ENCODE peak calls at places on chromosome 21, in eight cellular contexts. U, P, R, O, C, T, F and Q are unnamed samples.

GRCh38 chr21:37045139-37045538 is 27.7 kb downstream of the PIGP start:
- DNase-seq in U (no peak), P (no peak), R (no peak), O (no peak), C (no peak), T (no peak), F (peak), Q (no peak)

GRCh38 chr21:44427241-44428120 is 27.8 kb upstream of the LRRC3 start:
- DNase-seq in U (no peak), P (peak), R (no peak), O (no peak), C (peak), T (peak), F (no peak), Q (no peak)

GRCh38 chr21:14716761-14717396 is 170.8 kb upstream of the SAMSN1 start:
- DNase-seq in U (no peak), P (no peak), R (no peak), O (no peak), C (no peak), T (no peak), F (no peak), Q (no peak)

GRCh38 chr21:26632691-26633090 is 59.6 kb upstream of the CYYR1 start:
- DNase-seq in U (no peak), P (no peak), R (no peak), O (no peak), C (no peak), T (no peak), F (no peak), Q (no peak)

GRCh38 chr21:38165466-38166213 is 91.2 kb upstream of the KCNJ15 start:
- DNase-seq in U (no peak), P (no peak), R (no peak), O (no peak), C (no peak), T (no peak), F (no peak), Q (no peak)

GRCh38 chr21:32717851-32718316 is 9.9 kb downstream of the SYNJ1 start:
- DNase-seq in U (no peak), P (no peak), R (no peak), O (no peak), C (no peak), T (no peak), F (no peak), Q (no peak)

GRCh38 chr21:45151484-45152115 is 77.2 kb downstream of the ADARB1 start:
- DNase-seq in U (no peak), P (no peak), R (no peak), O (no peak), C (no peak), T (no peak), F (no peak), Q (no peak)

GRCh38 chr21:31731112-31731801 is 661 bp downstream of the SCAF4 start:
- DNase-seq in U (no peak), P (peak), R (peak), O (peak), C (peak), T (peak), F (peak), Q (peak)

GRCh38 chr21:43292041-43292865 is 123.4 kb downstream of the CRYAA start:
- DNase-seq in U (no peak), P (no peak), R (no peak), O (no peak), C (peak), T (no peak), F (no peak), Q (no peak)

GRCh38 chr21:32817206-32817605 is 45.7 kb upstream of the PAXBP1 start:
- DNase-seq in U (no peak), P (no peak), R (no peak), O (no peak), C (no peak), T (no peak), F (no peak), Q (no peak)

GRCh38 chr21:42016364-42016985 is 6.3 kb upstream of the ZBTB21 start:
- DNase-seq in U (no peak), P (no peak), R (no peak), O (no peak), C (no peak), T (no peak), F (no peak), Q (no peak)

GRCh38 chr21:27477321-27477720 is 510.4 kb upstream of the ADAMTS5 start:
- DNase-seq in U (no peak), P (no peak), R (no peak), O (no peak), C (no peak), T (no peak), F (no peak), Q (no peak)

GRCh38 chr21:46471514-46471913 is 12.8 kb downstream of the DIP2A start:
- DNase-seq in U (no peak), P (no peak), R (no peak), O (no peak), C (no peak), T (no peak), F (no peak), Q (no peak)

GRCh38 chr21:41755934-41756773 is 10.7 kb downstream of the RIPK4 start:
- DNase-seq in U (no peak), P (peak), R (no peak), O (no peak), C (no peak), T (no peak), F (no peak), Q (no peak)

GRCh38 chr21:25171438-25171837 is 435.8 kb downstream of the MRPL39 start:
- DNase-seq in U (no peak), P (no peak), R (no peak), O (no peak), C (no peak), T (no peak), F (no peak), Q (no peak)